ENCODE peak calls at places on chromosomes 7 and 10, in ten cellular contexts. G is aorta; W is transverse colon; D is stomach; V is neuronal stem cell; M is HAP-1; O is heart right ventricle; J is colonic mucosa; P is CD8-positive, alpha-beta memory T cell; R is GM23338. Q is an unnamed sample.

GRCh38 chr7:46932656-46933424 is 649.1 kb downstream of the TNS3 start:
- DNase-seq in R (peak; percentile 17), G (no peak), V (no peak), O (peak; percentile 24), D (no peak), M (no peak), J (peak; percentile 28), W (no peak), P (no peak), Q (no peak)

GRCh38 chr7:30990316-30991029 is 26.7 kb downstream of the GHRHR start:
- DNase-seq in O (no peak), P (no peak), D (no peak), J (no peak), V (no peak), G (no peak), R (no peak), M (no peak), W (no peak), Q (no peak)

GRCh38 chr10:132938472-132939329 is 3.7 kb downstream of the CFAP46 start:
- DNase-seq in V (peak; percentile 20), R (peak; percentile 81), G (peak; percentile 57), P (no peak), D (no peak), W (no peak), O (no peak), M (peak; percentile 63), J (no peak), Q (no peak)

GRCh38 chr7:5773661-5774086 is 7.8 kb downstream of the RNF216 start:
- DNase-seq in O (no peak), J (no peak), P (no peak), R (no peak), V (no peak), M (peak; percentile 29), W (no peak), G (no peak), D (no peak), Q (no peak)

GRCh38 chr7:2242541-2243482 is 786 bp downstream of the NUDT1 start:
- DNase-seq in J (peak; percentile 56), M (peak; percentile 59), P (no peak), W (peak; percentile 13), G (no peak), D (no peak), V (no peak), O (no peak), R (peak; percentile 61), Q (peak; percentile 18)

GRCh38 chr7:31767686-31768358 is 80.8 kb downstream of the PPP1R17 start:
- DNase-seq in G (no peak), J (no peak), R (peak; percentile 90), O (no peak), M (peak; percentile 47), D (no peak), P (no peak), V (peak; percentile 38), W (no peak), Q (no peak)

GRCh38 chr7:104982773-104983619 is 31.0 kb upstream of the KMT2E start:
- DNase-seq in D (no peak), J (no peak), P (no peak), O (no peak), M (no peak), V (no peak), R (no peak), W (no peak), G (no peak), Q (no peak)

GRCh38 chr10:60236869-60237524 is 152.7 kb downstream of the ANK3 start:
- DNase-seq in G (no peak), W (peak; percentile 60), V (no peak), R (no peak), O (peak; percentile 67), J (peak; percentile 23), D (peak; percentile 44), M (no peak), P (no peak), Q (peak; percentile 3)

GRCh38 chr7:44184221-44184873 is 4.9 kb downstream of the GCK start:
- DNase-seq in D (no peak), P (no peak), G (no peak), J (no peak), O (no peak), M (no peak), V (no peak), W (no peak), R (no peak), Q (no peak)

GRCh38 chr7:151601521-151602305 is 82.0 kb upstream of the RHEB start:
- DNase-seq in R (no peak), M (no peak), W (no peak), P (no peak), J (no peak), O (no peak), D (no peak), G (no peak), V (no peak), Q (no peak)

GRCh38 chr10:79372871-79373270 is 25.6 kb downstream of the PPIF start:
- DNase-seq in D (no peak), W (no peak), G (no peak), V (no peak), O (no peak), P (no peak), R (no peak), M (no peak), J (peak; percentile 11), Q (no peak)

GRCh38 chr10:29056729-29057128 is 232.1 kb upstream of the LYZL1 start:
- DNase-seq in R (no peak), O (no peak), P (no peak), J (no peak), M (no peak), V (no peak), W (no peak), D (no peak), G (no peak), Q (no peak)

GRCh38 chr10:110008518-110009339 is 945 bp downstream of the ADD3 start:
- DNase-seq in D (peak; percentile 66), V (peak; percentile 15), R (peak; percentile 67), M (peak; percentile 58), O (peak; percentile 47), P (peak; percentile 28), G (no peak), J (peak; percentile 84), W (peak; percentile 61), Q (peak; percentile 72)

DNA sequence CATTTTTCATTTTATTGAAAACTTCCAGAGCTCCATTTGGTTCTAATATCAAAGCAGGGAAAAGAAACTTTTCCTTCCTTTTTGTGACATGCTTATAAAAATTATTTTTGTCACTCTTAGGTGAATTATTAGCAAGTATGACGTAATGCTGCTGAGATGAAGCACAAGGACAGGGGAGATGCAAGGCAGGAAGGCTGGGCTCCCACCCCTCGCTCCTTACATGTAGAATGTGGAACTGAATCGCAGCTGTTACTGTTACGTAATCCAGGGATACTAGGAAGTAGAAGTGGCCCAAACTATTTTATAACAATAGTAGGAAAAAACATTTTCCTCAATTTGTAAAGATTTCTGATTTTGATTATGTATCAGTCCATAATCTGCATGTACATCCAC is 17.1 kb upstream of the GTPBP4 start:
- DNase-seq in D (no peak), O (no peak), R (no peak), V (no peak), P (no peak), W (no peak), G (no peak), J (no peak), M (no peak), Q (no peak)
- H3K4me1 ChIP-seq in D (peaks cover 18% of the 10 kb centered on the region), O (no peaks in the 10 kb centered on the region), R (no peaks in the 10 kb centered on the region), V (peaks cover 2% of the 10 kb centered on the region), P (peaks cover 4% of the 10 kb centered on the region), W (peaks cover 17% of the 10 kb centered on the region), G (no peaks in the 10 kb centered on the region), J (no peaks in the 10 kb centered on the region), M (peaks cover 9% of the 10 kb centered on the region), Q (no peaks in the 10 kb centered on the region)

DNA sequence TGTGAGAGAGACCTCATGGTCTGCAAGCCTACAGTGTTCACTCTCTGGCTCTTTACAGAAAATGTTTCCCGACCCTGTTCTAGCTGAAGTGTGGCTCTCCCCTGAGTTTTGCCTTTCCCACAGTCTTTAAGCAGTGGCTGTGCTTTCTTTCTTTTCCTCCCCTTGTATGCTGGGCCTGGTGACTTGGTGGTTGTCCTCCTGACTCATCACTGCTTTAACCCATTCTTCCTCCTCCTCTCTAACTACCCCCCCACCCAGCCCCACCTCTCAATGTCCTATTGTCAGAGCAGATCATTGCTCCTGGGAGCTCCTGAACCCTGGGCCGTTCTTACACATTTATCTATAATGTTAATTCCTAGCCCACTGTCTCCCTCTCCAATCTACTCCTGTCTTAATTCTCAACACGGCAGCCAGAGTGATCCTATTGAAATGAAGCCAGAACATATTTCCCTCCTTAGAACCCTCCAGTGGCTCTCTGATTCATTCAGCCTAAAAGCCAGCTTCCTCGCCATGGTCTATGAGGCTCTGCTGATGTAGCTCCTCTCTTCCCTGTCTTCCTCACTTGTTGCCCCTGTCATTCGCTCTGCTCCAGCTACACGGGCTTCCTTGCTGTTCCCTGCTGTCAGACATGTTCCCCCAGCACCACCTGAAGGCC is 55.0 kb downstream of the DENND11 start:
- DNase-seq in D (no peak), J (no peak), M (no peak), G (no peak), P (no peak), V (no peak), W (no peak), R (no peak), O (no peak), Q (no peak)
- H3K36me3 ChIP-seq in D (no peaks in the 10 kb centered on the region), J (no peaks in the 10 kb centered on the region), M (peaks cover 20% of the 10 kb centered on the region), G (no peaks in the 10 kb centered on the region), P (peaks cover 10% of the 10 kb centered on the region), V (no peaks in the 10 kb centered on the region), W (peaks cover 10% of the 10 kb centered on the region), R (peaks cover 5% of the 10 kb centered on the region), O (peaks cover 55% of the 10 kb centered on the region), Q (no peaks in the 10 kb centered on the region)

GRCh38 chr10:62056660-62057059 is 155.2 kb downstream of the ARID5B start:
- DNase-seq in V (no peak), J (no peak), W (no peak), D (no peak), G (no peak), P (no peak), M (no peak), O (no peak), R (no peak), Q (no peak)

GRCh38 chr10:62056219-62056618 is 154.7 kb downstream of the ARID5B start:
- DNase-seq in R (no peak), O (no peak), P (no peak), G (no peak), V (no peak), M (no peak), J (no peak), D (no peak), W (no peak), Q (no peak)

GRCh38 chr10:62054408-62054807 is 152.9 kb downstream of the ARID5B start:
- DNase-seq in O (no peak), R (no peak), J (no peak), P (no peak), M (no peak), G (no peak), V (no peak), D (no peak), W (no peak), Q (no peak)

GRCh38 chr10:62053860-62054259 is 152.4 kb downstream of the ARID5B start:
- DNase-seq in W (no peak), O (no peak), P (no peak), G (no peak), J (no peak), R (no peak), V (no peak), M (no peak), D (no peak), Q (no peak)

GRCh38 chr10:62054825-62055224 is 153.3 kb downstream of the ARID5B start:
- DNase-seq in J (no peak), V (no peak), G (no peak), R (no peak), W (no peak), D (no peak), O (no peak), M (no peak), P (no peak), Q (no peak)
- H3K4me1 ChIP-seq in J (no peaks in the 10 kb centered on the region), V (peaks cover 11% of the 10 kb centered on the region), G (peaks cover 13% of the 10 kb centered on the region), R (peaks cover 28% of the 10 kb centered on the region), W (peaks cover 56% of the 10 kb centered on the region), D (peaks cover 38% of the 10 kb centered on the region), O (peaks cover 81% of the 10 kb centered on the region), M (peaks cover 33% of the 10 kb centered on the region), P (peaks cover 49% of the 10 kb centered on the region), Q (peaks cover 34% of the 10 kb centered on the region)

GRCh38 chr7:38198356-38198755 is 20.3 kb downstream of the STARD3NL start:
- DNase-seq in J (no peak), W (no peak), R (no peak), V (no peak), D (no peak), O (no peak), G (no peak), M (no peak), P (no peak), Q (no peak)
- H3K36me3 ChIP-seq in J (no peaks in the 10 kb centered on the region), W (no peaks in the 10 kb centered on the region), R (no peaks in the 10 kb centered on the region), V (peaks cover 2% of the 10 kb centered on the region), D (no peaks in the 10 kb centered on the region), O (peaks cover 7% of the 10 kb centered on the region), G (no peaks in the 10 kb centered on the region), M (peaks cover 4% of the 10 kb centered on the region), P (no peaks in the 10 kb centered on the region), Q (no peaks in the 10 kb centered on the region)